ENCODE peak calls at places on chromosomes 7 and 10, in four cellular contexts. M, H, L and T are unnamed samples.

GRCh38 chr10:92594194-92594593 is 1.3 kb downstream of the KIF11 start:
- DNase-seq in L (no peak), M (no peak), H (no peak), T (no peak)

GRCh38 chr7:54355842-54356241 is 186.3 kb upstream of the VSTM2A start:
- DNase-seq in M (no peak), H (no peak), L (no peak), T (no peak)

GRCh38 chr10:23754179-23754578 is 315.3 kb downstream of the OTUD1 start:
- DNase-seq in H (no peak), M (no peak), L (no peak), T (no peak)

GRCh38 chr7:13851756-13852155 is 137.7 kb downstream of the ETV1 start:
- DNase-seq in M (peak; percentile 21), L (no peak), H (peak; percentile 89), T (no peak)

GRCh38 chr10:69068549-69068948 is 19.4 kb upstream of the SRGN start:
- DNase-seq in L (no peak), H (no peak), M (no peak), T (no peak)

GRCh38 chr7:18526368-18526878 is 30.9 kb downstream of the HDAC9 start:
- DNase-seq in H (no peak), M (no peak), L (no peak), T (no peak)

GRCh38 chr10:31602541-31603244 is 283.7 kb downstream of the ZEB1 start:
- DNase-seq in H (peak; percentile 73), M (peak; percentile 85), L (peak; percentile 38), T (peak; percentile 93)

GRCh38 chr10:91206427-91206826 is 14.0 kb upstream of the PCGF5 start:
- DNase-seq in H (no peak), M (no peak), L (no peak), T (no peak)

GRCh38 chr10:61994404-61995031 is 93.0 kb downstream of the ARID5B start:
- DNase-seq in M (no peak), L (no peak), H (no peak), T (no peak)

GRCh38 chr10:29257106-29257783 is 31.6 kb upstream of the LYZL1 start:
- DNase-seq in M (peak; percentile 80), L (no peak), H (peak; percentile 86), T (peak; percentile 82)

GRCh38 chr7:151796091-151796870 is 80.6 kb downstream of the PRKAG2 start:
- DNase-seq in H (peak; percentile 15), M (peak; percentile 81), L (no peak), T (peak; percentile 90)

GRCh38 chr10:58152698-58153263 is 114.9 kb downstream of the IPMK start:
- DNase-seq in H (peak; percentile 53), L (peak; percentile 59), M (peak; percentile 45), T (peak; percentile 60)